ENCODE peak calls at places on chromosomes 13 and 19, in nine cellular contexts. K is HuH-7.5; G is stimulated activated CD8-positive, alpha-beta memory T cell treated with anti-CD3 and anti-CD28 coated beads, Interleukin-7, amount 100 ng/mL, for 1 hour; M is heart right ventricle; L is body of pancreas; U is HCT116; F is KBM-7; O is progenitor cell of endocrine pancreas; B is breast epithelium. R is an unnamed sample.

GRCh38 chr19:48961051-48961649 is 4.0 kb upstream of the FTL start:
- DNase-seq in B (no peak), U (no peak), O (no peak), L (peak; percentile 24), F (no peak), M (no peak), K (no peak), G (no peak), R (no peak)

GRCh38 chr19:8515317-8515716 is 1.4 kb upstream of the ZNF414 start:
- DNase-seq in B (no peak), F (peak; percentile 91), M (no peak), L (no peak), U (no peak), G (peak; percentile 31), O (no peak), K (no peak), R (no peak)

GRCh38 chr19:15469513-15470297 is 5.4 kb upstream of the RASAL3 start:
- DNase-seq in G (no peak), B (no peak), K (peak; percentile 6), U (no peak), F (no peak), M (no peak), O (no peak), L (no peak), R (no peak)

GRCh38 chr13:21344662-21345176 is 114.4 kb downstream of the ZDHHC20 start:
- DNase-seq in O (no peak), L (no peak), U (no peak), K (no peak), B (no peak), G (peak; percentile 2), F (peak; percentile 50), M (no peak), R (no peak)

GRCh38 chr19:16369664-16370576 is 45.3 kb downstream of the KLF2 start:
- DNase-seq in B (no peak), L (no peak), O (no peak), G (peak; percentile 47), F (no peak), U (no peak), K (no peak), M (no peak), R (no peak)

GRCh38 chr13:110027470-110028240 is 241.3 kb upstream of the IRS2 start:
- DNase-seq in B (no peak), O (no peak), M (no peak), L (no peak), K (no peak), U (no peak), F (no peak), G (no peak), R (no peak)

GRCh38 chr13:73556902-73557301 is 498.1 kb downstream of the KLF5 start:
- DNase-seq in O (no peak), B (no peak), M (no peak), G (no peak), F (no peak), K (no peak), U (no peak), L (no peak), R (no peak)

GRCh38 chr13:29948246-29948645 is 97.8 kb upstream of the UBL3 start:
- DNase-seq in M (no peak), B (no peak), G (no peak), L (no peak), U (no peak), F (no peak), K (no peak), O (no peak), R (no peak)

GRCh38 chr13:114019367-114019766 is 45.5 kb upstream of the C13orf46 start:
- DNase-seq in B (no peak), G (peak; percentile 28), M (no peak), U (peak; percentile 8), O (no peak), K (no peak), F (no peak), L (no peak), R (peak; percentile 37)